ENCODE peak calls at places on chromosomes 4 and X, in four cellular contexts. C, W, A and B are unnamed samples.

GRCh38 chrX:3651272-3651671 is 62.2 kb downstream of the PRKX start:
- DNase-seq in A (no peak), C (no peak), W (no peak), B (no peak)

GRCh38 chrX:32582729-32583128 is 628.6 kb downstream of the DMD start:
- DNase-seq in W (no peak), A (no peak), C (no peak), B (no peak)

GRCh38 chr4:138627096-138627495 is 384.9 kb upstream of the SLC7A11 start:
- DNase-seq in A (no peak), C (no peak), W (peak), B (no peak)

GRCh38 chr4:75513529-75514130 is 573 bp downstream of the RCHY1 start:
- DNase-seq in W (peak), C (no peak), A (peak), B (no peak)

GRCh38 chr4:112099701-112100289 is 45.5 kb upstream of the FAM241A start:
- DNase-seq in W (peak), C (no peak), A (no peak), B (peak)

GRCh38 chr4:40804598-40804997 is 54.8 kb downstream of the NSUN7 start:
- DNase-seq in A (no peak), W (no peak), C (no peak), B (no peak)

GRCh38 chr4:151331276-151332042 is 6.1 kb upstream of the SH3D19 start:
- DNase-seq in W (peak), A (no peak), C (no peak), B (no peak)

GRCh38 chrX:154436597-154437397 is at the start of gene GDI1:
- DNase-seq in C (no peak), W (peak), A (peak), B (peak)

GRCh38 chrX:56764153-56764974 is 35.3 kb downstream of the NBDY start:
- DNase-seq in C (peak), A (peak), W (peak), B (peak)

GRCh38 chr4:180160195-180160985 is 2082.8 kb upstream of the TENM3 start:
- DNase-seq in W (no peak), A (no peak), C (no peak), B (no peak)

GRCh38 chrX:19515615-19516105 is 352 bp upstream of the MAP3K15 start:
- DNase-seq in W (no peak), A (no peak), C (no peak), B (no peak)

GRCh38 chr4:124867551-124867950 is 155.0 kb upstream of the ANKRD50 start:
- DNase-seq in A (no peak), W (no peak), C (no peak), B (no peak)

GRCh38 chr4:83644677-83645639 is 109.0 kb downstream of the GPAT3 start:
- DNase-seq in C (no peak), W (peak), A (peak), B (peak)

GRCh38 chr4:15382669-15383273 is 45.1 kb upstream of the C1QTNF7 start:
- DNase-seq in C (no peak), A (no peak), W (no peak), B (no peak)

GRCh38 chrX:119189586-119189985 is 46.5 kb upstream of the PGRMC1 start:
- DNase-seq in W (no peak), C (no peak), A (no peak), B (no peak)

GRCh38 chr4:38904090-38904666 is 36.6 kb downstream of the FAM114A1 start:
- DNase-seq in A (no peak), W (no peak), C (no peak), B (no peak)

GRCh38 chr4:65635051-65635821 is 35.1 kb downstream of the EPHA5 start:
- DNase-seq in A (no peak), W (no peak), C (no peak), B (no peak)

GRCh38 chr4:54568184-54568583 is 89.6 kb upstream of the KIT start:
- DNase-seq in W (peak), C (no peak), A (no peak), B (peak)

GRCh38 chrX:131763674-131764073 is 219.8 kb downstream of the OR13H1 start:
- DNase-seq in W (no peak), C (no peak), A (peak), B (no peak)

GRCh38 chr4:20086768-20087167 is 164.9 kb upstream of the SLIT2 start:
- DNase-seq in A (no peak), C (no peak), W (no peak), B (no peak)

GRCh38 chr4:29948451-29948850 is 771.7 kb upstream of the PCDH7 start:
- DNase-seq in C (no peak), A (no peak), W (peak), B (no peak)

GRCh38 chr4:98222306-98222705 is 38.9 kb upstream of the RAP1GDS1 start:
- DNase-seq in C (no peak), W (no peak), A (no peak), B (no peak)

GRCh38 chr4:55445921-55446577 is 50.3 kb downstream of the TMEM165 start:
- DNase-seq in W (peak), A (no peak), C (no peak), B (no peak)

GRCh38 chr4:110518889-110519490 is 43.0 kb downstream of the ENPEP start:
- DNase-seq in A (peak), C (no peak), W (peak), B (peak)

GRCh38 chrX:11786862-11787261 is 28.8 kb downstream of the MSL3 start:
- DNase-seq in C (no peak), A (no peak), W (no peak), B (no peak)

GRCh38 chrX:48715066-48715465 is 18.5 kb downstream of the SUV39H1 start:
- DNase-seq in A (no peak), W (no peak), C (no peak), B (peak)

GRCh38 chr4:17647927-17648326 is 33.5 kb downstream of the MED28 start:
- DNase-seq in A (no peak), C (no peak), W (no peak), B (no peak)

GRCh38 chrX:16981980-16982379 is 35.5 kb downstream of the REPS2 start:
- DNase-seq in C (no peak), W (no peak), A (no peak), B (no peak)

GRCh38 chr4:38781854-38782261 is 932 bp downstream of the TLR10 start:
- DNase-seq in A (no peak), W (no peak), C (no peak), B (no peak)

GRCh38 chrX:96837808-96838207 is 45.9 kb upstream of the RPA4 start:
- DNase-seq in A (no peak), C (no peak), W (peak), B (no peak)

GRCh38 chr4:107893171-107894137 is 37.9 kb upstream of the CYP2U1 start:
- DNase-seq in A (no peak), W (no peak), C (no peak), B (no peak)

GRCh38 chrX:33908074-33908473 is 224.0 kb downstream of the FAM47A start:
- DNase-seq in A (no peak), C (no peak), W (no peak), B (no peak)

GRCh38 chr4:74770511-74770910 is 23.8 kb downstream of the BTC start:
- DNase-seq in A (no peak), W (no peak), C (no peak), B (no peak)

GRCh38 chrX:154649864-154650510 is 3.4 kb downstream of the CTAG2 start:
- DNase-seq in C (no peak), A (no peak), W (no peak), B (no peak)

GRCh38 chrX:107442914-107443527 is 6.4 kb upstream of the FRMPD3 start:
- DNase-seq in A (no peak), W (no peak), C (no peak), B (no peak)

GRCh38 chr4:105619193-105619931 is 66.9 kb downstream of the ARHGEF38 start:
- DNase-seq in C (no peak), W (no peak), A (no peak), B (no peak)

GRCh38 chr4:3283916-3284315 is 8.9 kb upstream of the RGS12 start:
- DNase-seq in C (no peak), W (peak), A (no peak), B (no peak)

GRCh38 chrX:314781-315595 is 3.6 kb downstream of the GTPBP6 start:
- DNase-seq in C (peak), W (no peak), A (no peak), B (no peak)

GRCh38 chrX:53281321-53281822 is at the start of gene IQSEC2:
- DNase-seq in W (peak), C (no peak), A (no peak), B (peak)

GRCh38 chrX:50865311-50865710 is 45.2 kb upstream of the BMP15 start:
- DNase-seq in C (no peak), W (no peak), A (no peak), B (no peak)